ENCODE peak calls at places on chromosomes 1 and 21, in ten cellular contexts. U, G, A, N, O, Y, T, K, I and B are unnamed samples.

GRCh38 chr1:47635111-47635510 is 197.3 kb downstream of the FOXD2 start:
- DNase-seq in U (no peak), G (no peak), A (no peak), N (no peak), O (no peak), Y (no peak), T (no peak), K (no peak), I (no peak), B (no peak)

GRCh38 chr1:17966341-17966740 is 141.3 kb upstream of the IGSF21 start:
- DNase-seq in U (no peak), G (no peak), A (no peak), N (no peak), O (no peak), Y (no peak), T (no peak), K (no peak), I (no peak), B (no peak)

GRCh38 chr1:174726167-174726879 is 273.4 kb upstream of the CACYBP start:
- DNase-seq in U (peak), G (no peak), A (peak), N (peak), O (peak), Y (peak), T (peak), K (peak), I (no peak), B (peak)

GRCh38 chr1:179298952-179299351 is 5.4 kb downstream of the SOAT1 start:
- DNase-seq in U (no peak), G (peak), A (no peak), N (no peak), O (no peak), Y (no peak), T (no peak), K (no peak), I (no peak), B (no peak)

GRCh38 chr1:115679141-115679611 is 37.4 kb downstream of the VANGL1 start:
- DNase-seq in U (peak), G (no peak), A (peak), N (peak), O (no peak), Y (no peak), T (peak), K (peak), I (no peak), B (peak)

GRCh38 chr1:7390604-7391000 is 380.5 kb upstream of the VAMP3 start:
- DNase-seq in U (no peak), G (no peak), A (no peak), N (no peak), O (no peak), Y (no peak), T (no peak), K (no peak), I (peak), B (no peak)

GRCh38 chr1:20584890-20585289 is 4.0 kb upstream of the CDA start:
- DNase-seq in U (no peak), G (no peak), A (peak), N (peak), O (no peak), Y (no peak), T (no peak), K (peak), I (peak), B (peak)

GRCh38 chr1:11132571-11133293 is 33.1 kb upstream of the EXOSC10 start:
- DNase-seq in U (no peak), G (no peak), A (no peak), N (no peak), O (peak), Y (no peak), T (no peak), K (no peak), I (peak), B (peak)

GRCh38 chr1:25197982-25198681 is 34.2 kb downstream of the SYF2 start:
- DNase-seq in U (no peak), G (no peak), A (no peak), N (peak), O (peak), Y (no peak), T (peak), K (no peak), I (no peak), B (no peak)

GRCh38 chr1:116415699-116416533 is 42.9 kb downstream of the ATP1A1 start:
- DNase-seq in U (no peak), G (no peak), A (peak), N (no peak), O (peak), Y (no peak), T (peak), K (peak), I (peak), B (peak)

GRCh38 chr1:8752411-8752810 is 65.0 kb downstream of the RERE start:
- DNase-seq in U (no peak), G (no peak), A (no peak), N (no peak), O (no peak), Y (no peak), T (no peak), K (no peak), I (no peak), B (no peak)

GRCh38 chr21:42316891-42317290 is 1.7 kb upstream of the TFF3 start:
- DNase-seq in U (no peak), G (no peak), A (no peak), N (no peak), O (no peak), Y (no peak), T (no peak), K (no peak), I (peak), B (no peak)

GRCh38 chr21:32114434-32115063 is 164.3 kb downstream of the MIS18A start:
- DNase-seq in U (no peak), G (no peak), A (no peak), N (no peak), O (no peak), Y (no peak), T (peak), K (no peak), I (no peak), B (no peak)

GRCh38 chr1:156129687-156130577 is 15.4 kb downstream of the LMNA start:
- DNase-seq in U (peak), G (peak), A (peak), N (peak), O (peak), Y (peak), T (peak), K (peak), I (peak), B (peak)

GRCh38 chr1:62462370-62462769 is 25.5 kb downstream of the USP1 start:
- DNase-seq in U (no peak), G (no peak), A (no peak), N (peak), O (no peak), Y (no peak), T (peak), K (no peak), I (no peak), B (no peak)

DNA sequence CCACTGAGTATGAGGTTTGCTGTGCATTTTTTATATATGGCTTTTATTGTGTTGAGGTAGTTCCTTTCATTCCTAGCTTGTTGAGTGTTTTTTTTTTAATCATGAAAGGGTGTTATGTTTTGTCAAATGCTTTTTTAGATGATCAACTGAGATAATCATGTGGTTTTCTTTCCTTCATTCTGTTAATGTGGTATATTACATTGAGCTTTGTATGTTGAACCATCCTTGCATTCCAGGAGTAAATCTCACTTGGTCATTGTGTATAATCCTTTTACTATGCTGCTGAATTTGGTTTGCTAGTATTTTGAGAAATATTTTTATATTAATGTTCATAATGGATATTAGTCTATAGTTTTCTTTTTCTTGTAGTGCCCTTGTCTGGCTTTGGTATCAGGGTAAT is 11.1 kb upstream of the ZBTB40 start:
- DNase-seq in U (no peak), G (no peak), A (no peak), N (no peak), O (no peak), Y (no peak), T (no peak), K (no peak), I (no peak), B (no peak)
- H3K4me3 ChIP-seq in U (no peak), G (no peak), A (no peak), N (no peak), O (no peak), Y (no peak), T (no peak), K (no peak), I (no peak), B (no peak)

DNA sequence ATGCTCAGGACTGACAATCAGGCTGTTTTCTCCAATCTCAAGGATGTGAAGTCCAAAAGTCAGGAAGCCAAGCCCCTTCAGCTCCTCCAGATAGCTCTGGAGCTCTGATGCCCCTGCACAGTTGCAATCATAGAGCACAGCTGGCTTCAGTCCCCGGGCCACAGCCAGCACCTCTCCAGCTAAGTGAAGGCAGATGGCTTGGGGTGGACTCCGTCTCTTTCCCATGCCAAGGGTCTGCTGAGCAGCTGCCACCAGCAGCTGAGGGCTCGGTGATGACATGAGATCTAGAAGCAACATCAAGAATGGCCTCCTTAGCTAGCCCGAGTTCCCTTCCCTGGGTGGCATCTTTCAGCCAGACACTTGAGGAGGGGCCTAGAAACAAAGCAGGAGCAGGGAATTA is 1.0 kb downstream of the C1orf74 start:
- DNase-seq in U (no peak), G (no peak), A (no peak), N (peak), O (no peak), Y (no peak), T (no peak), K (no peak), I (no peak), B (no peak)
- H3K4me3 ChIP-seq in U (peak), G (no peak), A (no peak), N (no peak), O (peak), Y (peak), T (peak), K (peak), I (no peak), B (no peak)

GRCh38 chr1:94929816-94930215 is 2.9 kb upstream of the CNN3 start:
- DNase-seq in U (no peak), G (no peak), A (no peak), N (no peak), O (no peak), Y (no peak), T (no peak), K (no peak), I (no peak), B (peak)
- H3K4me3 ChIP-seq in U (no peak), G (no peak), A (no peak), N (no peak), O (peak), Y (no peak), T (no peak), K (no peak), I (no peak), B (no peak)

DNA sequence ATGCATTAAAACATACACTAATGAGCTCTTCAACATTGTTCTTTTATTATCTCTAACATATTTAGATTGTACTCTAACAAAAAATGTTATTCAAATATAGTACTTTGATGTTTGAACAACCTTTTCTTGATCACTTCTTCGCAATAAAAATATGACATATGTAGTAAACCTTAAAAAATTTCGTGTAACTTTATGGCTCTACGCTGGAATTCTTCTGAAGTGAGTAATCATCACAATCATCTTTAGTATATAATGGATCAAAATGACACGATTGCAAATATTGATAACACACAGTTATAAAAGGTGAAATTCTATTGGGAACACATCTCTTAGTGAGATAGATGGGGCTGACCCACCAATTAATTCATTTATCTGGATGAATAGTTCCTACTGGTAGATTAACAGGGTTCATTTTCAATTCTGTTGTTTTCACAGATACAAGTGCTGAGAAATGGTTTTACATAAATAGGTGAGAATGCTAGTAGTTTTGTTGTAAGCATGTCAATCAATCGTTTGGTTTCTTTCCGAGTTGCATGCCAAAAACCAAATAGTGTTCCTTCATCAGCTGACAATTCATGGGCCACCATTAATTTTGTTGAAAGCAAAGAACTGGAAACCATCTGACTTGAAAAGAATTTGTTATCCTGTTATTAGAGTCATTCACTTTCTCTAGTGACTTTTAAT is 1.5 kb upstream of the ZMPSTE24 start:
- DNase-seq in U (no peak), G (no peak), A (peak), N (no peak), O (no peak), Y (no peak), T (no peak), K (no peak), I (no peak), B (no peak)
- H3K4me3 ChIP-seq in U (peak), G (no peak), A (peak), N (peak), O (peak), Y (peak), T (peak), K (peak), I (peak), B (no peak)

DNA sequence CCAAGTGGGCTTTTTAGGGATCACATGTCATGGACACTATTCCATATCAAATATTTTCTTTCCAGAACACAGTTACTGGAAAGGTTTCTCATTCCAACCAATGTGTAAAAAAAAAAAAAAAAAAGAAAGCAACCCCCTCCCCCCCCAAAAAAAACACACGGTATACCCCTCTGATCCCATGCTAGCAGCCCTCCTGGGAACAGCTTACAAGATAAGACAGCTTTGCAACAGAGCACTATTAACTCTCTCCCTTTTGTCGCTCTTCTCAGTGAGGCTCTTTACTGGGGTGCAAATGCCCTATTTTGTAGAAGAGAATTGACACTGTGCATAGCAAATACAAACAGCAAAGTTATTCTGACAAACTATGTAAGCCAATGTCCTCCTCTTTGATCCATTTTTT is 161.2 kb downstream of the NTMT2 start:
- DNase-seq in U (no peak), G (no peak), A (peak), N (no peak), O (peak), Y (no peak), T (no peak), K (no peak), I (no peak), B (no peak)
- H3K4me3 ChIP-seq in U (no peak), G (no peak), A (no peak), N (no peak), O (no peak), Y (no peak), T (no peak), K (no peak), I (no peak), B (no peak)